ENCODE peak calls at places on chromosomes 3 and 15, in eight cellular contexts. D is stimulated activated CD4-positive, alpha-beta T cell treated with anti-CD3 and anti-CD28 coated beads, TNF-alpha, amount 100 ng/mL, for 24 hours; X is H7; W is stromal cell of bone marrow; J is iris pigment epithelial cell; E is sciatic nerve; O is WTC11; U is EH. S is an unnamed sample.
A peak's percentile ranks its signal among the peaks of the same experiment; 100 is the strongest.

GRCh38 chr3:133781570-133781969 is 24.0 kb upstream of the SRPRB start:
- DNase-seq in D (no peak), X (no peak), W (no peak), J (no peak), E (no peak), O (no peak), U (no peak), S (no peak)

GRCh38 chr3:4821975-4822374 is 157.3 kb upstream of the BHLHE40 start:
- DNase-seq in D (peak; percentile 57), X (no peak), W (no peak), J (no peak), E (no peak), O (no peak), U (no peak), S (no peak)

GRCh38 chr3:13651057-13651400 is 102.1 kb downstream of the FBLN2 start:
- DNase-seq in D (no peak), X (no peak), W (no peak), J (no peak), E (no peak), O (no peak), U (no peak), S (no peak)

GRCh38 chr3:72487946-72488735 is 360.1 kb downstream of the SHQ1 start:
- DNase-seq in D (no peak), X (no peak), W (no peak), J (peak; percentile 64), E (no peak), O (no peak), U (peak; percentile 38), S (peak; percentile 10)

GRCh38 chr15:44536962-44537727 is at the start of gene EIF3J:
- DNase-seq in D (peak; percentile 85), X (peak; percentile 96), W (peak; percentile 94), J (peak; percentile 98), E (peak; percentile 95), O (peak; percentile 90), U (peak; percentile 98), S (peak; percentile 96)

GRCh38 chr3:75048650-75049049 is 434.2 kb upstream of the CNTN3 start:
- DNase-seq in D (no peak), X (no peak), W (no peak), J (peak; percentile 0), E (no peak), O (no peak), U (peak; percentile 2), S (peak; percentile 17)

GRCh38 chr3:30644615-30645014 is 38.2 kb downstream of the TGFBR2 start:
- DNase-seq in D (peak; percentile 51), X (no peak), W (peak; percentile 52), J (peak; percentile 88), E (peak; percentile 82), O (no peak), U (peak; percentile 86), S (peak; percentile 88)

GRCh38 chr3:139248593-139249255 is 95.1 kb upstream of the MRPS22 start:
- DNase-seq in D (no peak), X (no peak), W (no peak), J (no peak), E (no peak), O (no peak), U (no peak), S (no peak)

GRCh38 chr15:40908095-40908494 is 13.8 kb downstream of the VPS18 start:
- DNase-seq in D (no peak), X (no peak), W (no peak), J (no peak), E (no peak), O (no peak), U (no peak), S (no peak)

GRCh38 chr3:134721214-134721613 is 70.4 kb upstream of the KY start:
- DNase-seq in D (no peak), X (no peak), W (no peak), J (no peak), E (no peak), O (no peak), U (no peak), S (peak; percentile 30)

GRCh38 chr15:88998980-88999713 is 86.0 kb upstream of the MFGE8 start:
- DNase-seq in D (no peak), X (peak; percentile 75), W (no peak), J (no peak), E (no peak), O (peak; percentile 65), U (no peak), S (no peak)

GRCh38 chr3:107775958-107776357 is 253.2 kb downstream of the BBX start:
- DNase-seq in D (no peak), X (no peak), W (no peak), J (no peak), E (no peak), O (no peak), U (no peak), S (no peak)

GRCh38 chr3:133887951-133888703 is 7.6 kb downstream of the RAB6B start:
- DNase-seq in D (no peak), X (peak; percentile 6), W (no peak), J (peak; percentile 9), E (no peak), O (no peak), U (no peak), S (no peak)

GRCh38 chr15:90002428-90002844 is 1.3 kb downstream of the ZNF710 start:
- DNase-seq in D (no peak), X (no peak), W (no peak), J (peak; percentile 48), E (peak; percentile 71), O (peak; percentile 53), U (peak; percentile 50), S (peak; percentile 44)

GRCh38 chr3:59108091-59108815 is 58.4 kb upstream of the CFAP20DC start:
- DNase-seq in D (no peak), X (no peak), W (peak; percentile 21), J (peak; percentile 35), E (no peak), O (no peak), U (peak; percentile 36), S (no peak)

GRCh38 chr3:137582484-137582883 is 181.6 kb upstream of the SOX14 start:
- DNase-seq in D (no peak), X (peak; percentile 26), W (no peak), J (no peak), E (no peak), O (no peak), U (no peak), S (no peak)

GRCh38 chr3:24416224-24416623 is 78.4 kb downstream of the THRB start:
- DNase-seq in D (no peak), X (no peak), W (no peak), J (peak; percentile 57), E (no peak), O (no peak), U (no peak), S (no peak)

GRCh38 chr3:139074565-139075115 is 29.9 kb upstream of the PRR23C start:
- DNase-seq in D (no peak), X (no peak), W (no peak), J (no peak), E (no peak), O (no peak), U (no peak), S (no peak)

GRCh38 chr3:69095636-69096035 is 10.9 kb downstream of the ARL6IP5 start:
- DNase-seq in D (no peak), X (no peak), W (no peak), J (no peak), E (no peak), O (no peak), U (no peak), S (no peak)

GRCh38 chr3:13370609-13371008 is 49.5 kb downstream of the NUP210 start:
- DNase-seq in D (no peak), X (no peak), W (no peak), J (no peak), E (no peak), O (no peak), U (no peak), S (no peak)

GRCh38 chr15:89743011-89743410 is 8.0 kb downstream of the MESP1 start:
- DNase-seq in D (no peak), X (no peak), W (no peak), J (no peak), E (no peak), O (no peak), U (no peak), S (no peak)

GRCh38 chr3:128950223-128950938 is 43.5 kb downstream of the CFAP92 start:
- DNase-seq in D (no peak), X (peak; percentile 63), W (no peak), J (peak; percentile 56), E (no peak), O (no peak), U (peak; percentile 36), S (peak; percentile 46)